ENCODE peak calls at places on chromosome 13, in eight cellular contexts. J is endothelial cell of umbilical vein, L is GM23338, I is HCT116, U is H1, K is K562, F is HepG2, E is GM12878. W is an unnamed sample.

GRCh38 chr13:30033681-30034447 is 183.4 kb upstream of the UBL3 start:
- DNase-seq in U (no peak), K (no peak), I (no peak), F (no peak), L (no peak), J (no peak), E (no peak), W (no peak)

GRCh38 chr13:30906411-30906990 is 430 bp downstream of the MEDAG start:
- DNase-seq in K (no peak), U (peak), E (no peak), J (peak), L (peak), F (no peak), I (no peak), W (no peak)

GRCh38 chr13:30779608-30780007 is 44.3 kb downstream of the ALOX5AP start:
- DNase-seq in I (no peak), U (no peak), K (no peak), L (no peak), J (no peak), F (no peak), E (no peak), W (no peak)

GRCh38 chr13:78610381-78610883 is 7.1 kb upstream of the POU4F1 start:
- DNase-seq in F (no peak), E (no peak), U (no peak), K (no peak), I (no peak), L (no peak), J (no peak), W (peak)

GRCh38 chr13:41458939-41459753 is 1.8 kb downstream of the RGCC start:
- DNase-seq in F (peak), K (peak), J (peak), I (peak), U (peak), L (peak), E (no peak), W (no peak)

GRCh38 chr13:46132109-46132508 is 27.3 kb upstream of the CPB2 start:
- DNase-seq in K (no peak), U (no peak), L (no peak), F (no peak), J (no peak), I (no peak), E (no peak), W (no peak)

GRCh38 chr13:25796474-25796873 is 255.3 kb downstream of the SHISA2 start:
- DNase-seq in F (no peak), K (no peak), L (no peak), I (no peak), U (no peak), E (no peak), J (no peak), W (no peak)

GRCh38 chr13:79468402-79468801 is 12.6 kb upstream of the NDFIP2 start:
- DNase-seq in L (no peak), J (no peak), I (no peak), K (no peak), E (no peak), F (no peak), U (no peak), W (no peak)

GRCh38 chr13:20714563-20715339 is 11.3 kb downstream of the IL17D start:
- DNase-seq in L (no peak), I (no peak), J (peak), U (no peak), F (no peak), K (no peak), E (no peak), W (no peak)

GRCh38 chr13:39816936-39817335 is 161.5 kb downstream of the COG6 start:
- DNase-seq in U (no peak), E (no peak), F (no peak), L (no peak), I (no peak), K (no peak), J (no peak), W (no peak)

GRCh38 chr13:51479199-51479523 is 26.3 kb upstream of the INTS6 start:
- DNase-seq in K (no peak), E (no peak), U (no peak), F (peak), L (no peak), J (peak), I (no peak), W (no peak)

GRCh38 chr13:36418022-36418805 is 14.1 kb upstream of the CCNA1 start:
- DNase-seq in I (no peak), E (peak), K (no peak), L (peak), U (no peak), F (no peak), J (peak), W (peak)

GRCh38 chr13:31885994-31886393 is 145.6 kb upstream of the FRY start:
- DNase-seq in I (no peak), K (no peak), J (no peak), L (no peak), U (no peak), E (no peak), F (no peak), W (no peak)

GRCh38 chr13:113002206-113002821 is 33.3 kb downstream of the MCF2L start:
- DNase-seq in J (no peak), K (peak), L (peak), I (no peak), E (no peak), U (peak), F (peak), W (no peak)

GRCh38 chr13:30881191-30881651 is 24.9 kb upstream of the MEDAG start:
- DNase-seq in L (no peak), I (no peak), F (no peak), E (no peak), U (no peak), J (no peak), K (no peak), W (no peak)

GRCh38 chr13:54185785-54186184 is 1157.2 kb downstream of the OLFM4 start:
- DNase-seq in K (no peak), U (peak), L (peak), E (no peak), J (no peak), I (no peak), F (no peak), W (no peak)

GRCh38 chr13:46687810-46688209 is 109.2 kb downstream of the ESD start:
- DNase-seq in E (no peak), I (peak), K (peak), J (no peak), U (no peak), F (peak), L (peak), W (no peak)

GRCh38 chr13:107941345-107942029 is 273.8 kb downstream of the LIG4 start:
- DNase-seq in I (no peak), E (no peak), K (no peak), L (no peak), J (no peak), F (no peak), U (no peak), W (no peak)

GRCh38 chr13:90445179-90445578 is 902.3 kb upstream of the MIR17HG start:
- DNase-seq in I (peak), L (peak), K (no peak), U (no peak), E (no peak), J (peak), F (no peak), W (no peak)

GRCh38 chr13:100625447-100625846 is 36.9 kb upstream of the GGACT start:
- DNase-seq in J (peak), U (no peak), K (no peak), F (no peak), E (no peak), I (no peak), L (peak), W (no peak)

GRCh38 chr13:91690944-91691343 is 292.5 kb downstream of the GPC5 start:
- DNase-seq in L (no peak), I (no peak), J (no peak), K (no peak), E (no peak), F (no peak), U (no peak), W (no peak)

GRCh38 chr13:36357231-36357630 is 11.0 kb upstream of the SPART start:
- DNase-seq in F (no peak), L (no peak), E (no peak), J (no peak), K (no peak), U (no peak), I (no peak), W (no peak)

GRCh38 chr13:82062772-82063171 is 1721.8 kb upstream of the SPRY2 start:
- DNase-seq in U (no peak), F (no peak), I (no peak), K (no peak), L (no peak), E (no peak), J (no peak), W (no peak)

GRCh38 chr13:36356058-36356457 is 9.9 kb upstream of the SPART start:
- DNase-seq in I (no peak), U (no peak), K (no peak), E (no peak), L (no peak), F (peak), J (no peak), W (no peak)

GRCh38 chr13:71643466-71643865 is 223.5 kb downstream of the DACH1 start:
- DNase-seq in F (no peak), U (no peak), E (no peak), L (no peak), K (no peak), I (no peak), J (no peak), W (no peak)

GRCh38 chr13:84487681-84488080 is 605.4 kb upstream of the SLITRK1 start:
- DNase-seq in L (no peak), I (no peak), U (no peak), E (no peak), J (no peak), F (no peak), K (no peak), W (no peak)

GRCh38 chr13:30257433-30258099 is 49.8 kb downstream of the KATNAL1 start:
- DNase-seq in U (peak), J (no peak), I (no peak), L (peak), F (no peak), K (no peak), E (no peak), W (no peak)

GRCh38 chr13:20702945-20703784 is at the start of gene IL17D:
- DNase-seq in U (peak), E (no peak), F (no peak), K (peak), J (peak), I (no peak), L (peak), W (no peak)

GRCh38 chr13:44432595-44432994 is 59.0 kb downstream of the SERP2 start:
- DNase-seq in J (peak), E (no peak), U (peak), I (no peak), K (no peak), F (no peak), L (no peak), W (no peak)

GRCh38 chr13:112773601-112774447 is 84.0 kb downstream of the ATP11A start:
- DNase-seq in F (no peak), E (no peak), I (no peak), J (no peak), U (no peak), K (no peak), L (no peak), W (no peak)

GRCh38 chr13:85228692-85229091 is 570.5 kb downstream of the SLITRK6 start:
- DNase-seq in L (no peak), F (no peak), J (no peak), U (no peak), I (no peak), K (no peak), E (no peak), W (no peak)

DNA sequence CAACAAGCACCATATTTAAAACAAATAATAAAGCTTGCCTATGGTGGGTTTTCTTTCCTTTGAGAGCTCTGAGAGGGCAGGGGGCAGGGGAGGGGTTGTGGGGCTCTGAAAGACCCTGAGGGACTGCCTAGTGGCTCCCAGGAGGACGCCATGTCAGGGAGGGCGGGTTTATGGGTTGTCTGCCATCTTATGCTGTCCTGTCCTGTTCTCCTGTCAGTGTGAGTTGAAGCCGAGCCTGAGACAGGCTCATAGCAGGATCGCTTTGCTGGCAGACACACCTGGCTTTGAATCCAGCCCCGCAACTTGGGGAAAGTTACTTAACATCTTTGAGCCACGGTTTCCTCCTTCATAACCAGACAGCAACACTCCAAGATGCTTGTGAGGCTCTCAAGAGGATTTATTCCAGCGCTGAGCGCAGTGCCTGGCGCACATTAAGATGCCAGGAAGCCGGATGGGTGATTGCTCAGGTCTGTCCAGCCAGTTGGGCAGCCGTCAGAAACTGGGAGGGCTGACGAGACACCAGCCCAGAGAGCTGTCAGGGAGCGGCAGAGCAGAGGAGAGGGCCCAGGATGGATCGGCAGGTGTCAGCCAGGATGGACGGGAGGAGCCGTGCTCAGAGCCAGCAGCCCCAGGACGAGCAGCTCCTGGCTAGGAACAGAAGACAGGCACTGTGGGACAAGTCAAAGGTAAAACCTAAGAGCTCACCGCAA is 36.8 kb upstream of the C1QTNF9 start:
- DNase-seq in K (no peak), F (no peak), J (no peak), I (no peak), U (no peak), E (no peak), L (no peak), W (no peak)
- TF ChIP-seq POLR2AphosphoS5 in K (no peak), F (no peak), J (no peak), I (no peak), U (no peak), E (no peak), L (no peak), W (no peak)

GRCh38 chr13:27792393-27793218 is at the start of gene GSX1:
- DNase-seq in L (peak), I (no peak), J (peak), F (peak), E (no peak), U (peak), K (no peak), W (no peak)
- TF ChIP-seq EZH2 in L (peak), I (no peak), J (peak), F (no peak), E (no peak), U (no peak), K (no peak), W (no peak)

DNA sequence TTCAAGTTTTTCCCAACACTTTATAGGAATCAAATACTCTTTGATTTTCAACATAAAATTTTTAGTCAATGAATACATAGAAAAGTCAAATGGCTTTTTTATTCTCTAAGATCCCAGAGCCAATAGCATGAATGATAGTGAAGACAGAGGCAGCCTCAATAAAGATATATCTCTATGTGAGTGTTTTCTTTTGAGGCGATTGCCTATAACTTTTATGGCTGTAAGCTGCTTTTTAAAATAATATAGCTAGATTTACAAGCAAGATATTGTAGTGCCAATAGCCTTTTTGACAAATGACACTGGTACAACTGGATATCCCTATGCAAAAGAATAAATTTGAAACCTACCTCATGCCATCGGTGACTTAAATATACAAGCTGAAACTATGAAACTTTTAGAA is 1705.2 kb upstream of the PCDH20 start:
- DNase-seq in J (no peak), L (no peak), F (no peak), I (no peak), U (no peak), E (no peak), K (no peak), W (no peak)
- TF ChIP-seq POLR2AphosphoS5 in J (no peak), L (no peak), F (no peak), I (no peak), U (no peak), E (no peak), K (no peak), W (no peak)

GRCh38 chr13:38391341-38391740 is 41.7 kb downstream of the UFM1 start:
- DNase-seq in K (no peak), I (no peak), J (no peak), F (no peak), U (no peak), L (no peak), E (no peak), W (no peak)
- TF ChIP-seq EZH2 in K (no peak), I (no peak), J (no peak), F (no peak), U (no peak), L (no peak), E (no peak), W (no peak)